ENCODE peak calls at places on chromosomes 1 and 21, in eight cellular contexts. V is GM12878, K is Panc1, G is HCT116, I is upper lobe of left lung, J is K562, R is GM23338, Y is HepG2. T is an unnamed sample.

GRCh38 chr1:99137546-99138206 is 126.6 kb upstream of the PLPPR4 start:
- ATAC-seq in R (peak; percentile 42), G (no peak), K (no peak), Y (no peak), V (no peak), J (no peak), I (no peak), T (no peak)

GRCh38 chr1:171160181-171160580 is 24.9 kb upstream of the FMO2 start:
- ATAC-seq in V (no peak), Y (peak; percentile 90), R (no peak), G (no peak), K (no peak), J (no peak), I (no peak), T (no peak)

GRCh38 chr1:234731371-234732085 is 121.5 kb upstream of the IRF2BP2 start:
- ATAC-seq in Y (no peak), K (no peak), R (no peak), J (no peak), G (peak; percentile 46), I (no peak), V (peak; percentile 77), T (peak; percentile 50)

GRCh38 chr1:910311-910880 is 13.3 kb upstream of the SAMD11 start:
- ATAC-seq in J (no peak), R (no peak), I (no peak), Y (no peak), G (no peak), V (no peak), K (peak; percentile 17), T (peak; percentile 3)

GRCh38 chr1:204225841-204226745 is 12.3 kb upstream of the GOLT1A start:
- ATAC-seq in Y (peak; percentile 79), I (no peak), V (no peak), R (no peak), G (no peak), K (no peak), J (no peak), T (no peak)

GRCh38 chr1:183004146-183004545 is 19.1 kb upstream of the LAMC1 start:
- ATAC-seq in V (no peak), G (no peak), J (no peak), Y (no peak), K (no peak), I (no peak), R (no peak), T (no peak)

GRCh38 chr21:45845063-45845789 is 136.3 kb upstream of the COL6A1 start:
- ATAC-seq in V (no peak), Y (no peak), I (no peak), J (no peak), R (no peak), G (no peak), K (no peak), T (no peak)

GRCh38 chr1:10706514-10706913 is 89.9 kb downstream of the CASZ1 start:
- ATAC-seq in J (no peak), G (no peak), I (no peak), K (no peak), Y (no peak), V (no peak), R (no peak), T (no peak)

GRCh38 chr1:84370831-84371394 is 27.4 kb upstream of the DNASE2B start:
- ATAC-seq in G (no peak), V (no peak), J (no peak), I (no peak), R (no peak), K (no peak), Y (no peak), T (no peak)

GRCh38 chr1:90262791-90263190 is 267.9 kb downstream of the ZNF326 start:
- ATAC-seq in J (no peak), V (no peak), G (no peak), I (no peak), Y (no peak), K (peak; percentile 42), R (no peak), T (no peak)

GRCh38 chr1:246136477-246136876 is 370.6 kb downstream of the SMYD3 start:
- ATAC-seq in I (no peak), K (no peak), Y (no peak), J (no peak), G (no peak), R (no peak), V (no peak), T (no peak)

GRCh38 chr1:175201061-175201508 is 8.5 kb upstream of the KIAA0040 start:
- ATAC-seq in J (no peak), R (no peak), K (no peak), G (no peak), Y (no peak), I (peak; percentile 41), V (no peak), T (peak; percentile 37)

GRCh38 chr1:57443004-57443403 is 19.1 kb upstream of the DAB1 start:
- ATAC-seq in I (no peak), K (no peak), V (no peak), G (no peak), J (no peak), R (no peak), Y (no peak), T (no peak)

GRCh38 chr21:17775431-17776126 is 43.6 kb downstream of the C21orf91 start:
- ATAC-seq in R (no peak), K (no peak), I (no peak), J (no peak), Y (peak; percentile 85), V (peak; percentile 79), G (no peak), T (no peak)

GRCh38 chr1:160579216-160579701 is at the start of gene CD84:
- ATAC-seq in V (peak; percentile 50), K (no peak), G (no peak), R (no peak), Y (no peak), J (peak; percentile 65), I (no peak), T (no peak)

GRCh38 chr21:35427320-35428040 is 378.4 kb upstream of the RUNX1 start:
- ATAC-seq in I (no peak), K (no peak), V (no peak), J (no peak), R (no peak), Y (no peak), G (no peak), T (peak; percentile 52)

GRCh38 chr1:55650449-55650848 is 435.3 kb upstream of the USP24 start:
- ATAC-seq in V (no peak), Y (no peak), I (no peak), R (no peak), K (no peak), J (no peak), G (no peak), T (no peak)

GRCh38 chr1:27122652-27123051 is 32.3 kb downstream of the SLC9A1 start:
- ATAC-seq in R (peak; percentile 44), J (peak; percentile 99), K (peak; percentile 92), I (peak; percentile 76), V (no peak), Y (peak; percentile 97), G (peak; percentile 99), T (peak; percentile 24)

GRCh38 chr1:158434755-158435154 is 8.7 kb upstream of the OR10K2 start:
- ATAC-seq in I (no peak), G (no peak), K (no peak), Y (no peak), R (no peak), J (no peak), V (no peak), T (no peak)

GRCh38 chr1:43935711-43936427 is 2.3 kb downstream of the ARTN start:
- ATAC-seq in J (no peak), G (no peak), Y (peak; percentile 8), K (no peak), V (no peak), I (no peak), R (peak; percentile 5), T (peak; percentile 5)
- H3K4me3 ChIP-seq in J (no peak overlapping the region), G (no peak overlapping the region), Y (peak overlapping the region; percentile 84), K (no peak overlapping the region), V (peak overlapping the region; percentile 47), I (peak overlapping the region; percentile 43), R (peak overlapping the region; percentile 69), T (peak overlapping the region; percentile 58)

GRCh38 chr1:212326541-212326940 is 41.3 kb downstream of the PPP2R5A start:
- ATAC-seq in I (no peak), R (no peak), K (no peak), J (no peak), V (no peak), Y (no peak), G (no peak), T (no peak)
- TF ChIP-seq POLR2AphosphoS5 in I (no peak), R (no peak), K (no peak), J (no peak), V (no peak), Y (no peak), G (no peak), T (no peak)

GRCh38 chr1:206834711-206835110 is 30.7 kb upstream of the IL20 start:
- ATAC-seq in V (peak; percentile 41), Y (no peak), R (no peak), G (no peak), K (no peak), I (peak; percentile 8), J (no peak), T (peak; percentile 76)

GRCh38 chr1:206835186-206835585 is 30.2 kb upstream of the IL20 start:
- ATAC-seq in V (no peak), K (no peak), J (no peak), G (no peak), I (no peak), R (no peak), Y (no peak), T (no peak)

GRCh38 chr1:206834217-206834616 is 31.2 kb upstream of the IL20 start:
- ATAC-seq in K (no peak), I (no peak), R (peak; percentile 65), V (no peak), J (no peak), G (no peak), Y (no peak), T (no peak)

GRCh38 chr1:206833741-206834140 is 31.7 kb upstream of the IL20 start:
- ATAC-seq in G (no peak), K (no peak), J (no peak), R (peak; percentile 80), Y (no peak), I (no peak), V (no peak), T (no peak)

GRCh38 chr1:206836111-206836510 is 29.3 kb upstream of the IL20 start:
- ATAC-seq in V (no peak), G (no peak), R (no peak), I (no peak), J (no peak), K (no peak), Y (no peak), T (no peak)
- TF ChIP-seq CTCF in V (no peak), G (no peak), R (no peak), I (no peak), J (no peak), K (no peak), Y (no peak), T (no peak)

DNA sequence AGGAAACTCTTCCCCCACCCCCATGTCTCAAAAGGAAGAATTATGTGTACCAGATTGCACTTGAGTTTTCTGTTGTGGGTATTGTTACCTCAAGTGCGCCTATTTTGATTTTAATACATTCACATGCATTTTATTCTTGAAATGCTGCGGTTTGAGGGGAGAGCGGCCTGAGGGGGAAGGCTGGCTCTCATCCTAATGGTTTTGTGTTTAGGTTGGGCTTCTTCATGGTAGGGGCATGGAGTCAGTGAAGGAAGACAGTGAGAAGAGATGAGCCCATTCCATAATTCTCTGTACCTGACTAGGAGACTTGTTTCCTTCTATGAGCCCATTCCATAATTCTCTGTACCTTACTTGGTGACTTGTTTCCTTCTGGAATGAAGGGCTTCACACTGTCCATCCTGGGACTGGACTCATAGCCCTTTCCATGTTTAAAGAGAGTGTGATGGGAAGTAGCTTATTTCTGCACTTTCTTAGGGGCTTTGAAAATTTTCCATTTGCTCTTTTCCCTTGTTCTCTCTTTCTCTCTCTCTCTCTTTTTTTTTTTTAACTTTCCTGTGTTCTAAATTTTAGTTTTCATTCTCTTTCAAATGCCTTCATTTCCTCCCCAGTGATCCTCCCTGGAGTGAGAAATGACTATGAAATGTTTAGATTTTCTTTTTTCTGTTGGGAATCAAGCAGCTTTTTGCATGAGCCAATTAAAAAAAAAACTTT is 1.9 kb downstream of the AK4 start:
- ATAC-seq in G (no peak), J (no peak), Y (no peak), K (no peak), I (no peak), R (peak; percentile 2), V (no peak), T (no peak)
- H3K4me3 ChIP-seq in G (peak overlapping the region; percentile 87), J (peak overlapping the region; percentile 64), Y (peak overlapping the region; percentile 90), K (no peak overlapping the region), I (no peak overlapping the region), R (peak overlapping the region; percentile 71), V (peak overlapping the region; percentile 87), T (peak overlapping the region; percentile 78)

T was measured in gastroesophageal sphincter.